ENCODE peak calls at places on chromosomes 4 and X, in five cellular contexts. U is choroid plexus epithelial cell, L is astrocyte of the spinal cord, Y is fibroblast of the aortic adventitia, V is dorsolateral prefrontal cortex. D is an unnamed sample.

GRCh38 chrX:17860811-17861495 is at the start of gene RAI2:
- DNase-seq in U (no peak), Y (no peak), L (no peak), V (peak; percentile 23), D (no peak)

GRCh38 chr4:137707626-137708025 is 175.3 kb upstream of the PCDH18 start:
- DNase-seq in Y (peak; percentile 53), U (peak; percentile 72), V (no peak), L (peak; percentile 59), D (no peak)

GRCh38 chrX:72569786-72570185 is 2.9 kb downstream of the HDAC8 start:
- DNase-seq in Y (peak; percentile 89), V (no peak), L (peak; percentile 85), U (peak; percentile 88), D (no peak)

GRCh38 chr4:183098723-183099536 is at the start of gene WWC2:
- DNase-seq in U (peak; percentile 92), V (peak; percentile 56), L (peak; percentile 95), Y (peak; percentile 88), D (peak; percentile 37)

GRCh38 chrX:112896051-112896450 is 55.4 kb upstream of the AMOT start:
- DNase-seq in U (no peak), L (no peak), V (no peak), Y (no peak), D (no peak)

GRCh38 chrX:111270339-111270738 is at the start of gene CAPN6:
- DNase-seq in L (no peak), V (no peak), Y (peak; percentile 4), U (peak; percentile 0), D (no peak)

GRCh38 chr4:52665592-52665991 is 6.5 kb upstream of the USP46 start:
- DNase-seq in V (no peak), L (no peak), Y (no peak), U (peak; percentile 42), D (no peak)

GRCh38 chrX:12956704-12957541 is 18.0 kb upstream of the TMSB4X start:
- DNase-seq in U (peak; percentile 79), L (peak; percentile 74), Y (peak; percentile 43), V (no peak), D (no peak)

GRCh38 chr4:166924456-166924855 is 309.8 kb downstream of the SPOCK3 start:
- DNase-seq in Y (peak; percentile 0), V (no peak), U (no peak), L (no peak), D (no peak)

GRCh38 chr4:125464146-125464545 is 149.4 kb downstream of the FAT4 start:
- DNase-seq in U (no peak), L (no peak), V (no peak), Y (peak; percentile 69), D (no peak)

GRCh38 chrX:103637604-103638338 is 9.0 kb downstream of the TCEAL1 start:
- DNase-seq in U (no peak), L (peak; percentile 67), V (no peak), Y (no peak), D (no peak)

GRCh38 chrX:18927558-18927957 is 56.4 kb downstream of the PHKA2 start:
- DNase-seq in Y (no peak), L (no peak), U (no peak), V (no peak), D (no peak)

GRCh38 chrX:14753436-14753835 is 119.4 kb downstream of the FANCB start:
- DNase-seq in L (no peak), Y (no peak), V (no peak), U (no peak), D (no peak)

GRCh38 chr4:56658410-56659003 is 22.6 kb downstream of the HOPX start:
- DNase-seq in U (peak; percentile 44), V (no peak), L (peak; percentile 71), Y (peak; percentile 66), D (no peak)

GRCh38 chr4:156190606-156191005 is 236.9 kb upstream of the CTSO start:
- DNase-seq in V (no peak), U (peak; percentile 92), L (peak; percentile 61), Y (peak; percentile 13), D (no peak)

GRCh38 chr4:128565565-128566186 is 243.8 kb upstream of the JADE1 start:
- DNase-seq in U (peak; percentile 48), V (no peak), L (no peak), Y (peak; percentile 25), D (no peak)

GRCh38 chr4:105281016-105281415 is 134.3 kb downstream of the TET2 start:
- DNase-seq in Y (no peak), L (no peak), U (no peak), V (no peak), D (no peak)
- H3K4me3 ChIP-seq in Y (no peak overlapping the region), L (no peak overlapping the region), U (no peak overlapping the region), V (no peak overlapping the region), D (no peak overlapping the region)

GRCh38 chr4:120812216-120812615 is 110.3 kb downstream of the PRDM5 start:
- DNase-seq in U (no peak), L (no peak), V (no peak), Y (no peak), D (no peak)

GRCh38 chr4:120815361-120815760 is 107.2 kb downstream of the PRDM5 start:
- DNase-seq in L (no peak), Y (no peak), U (no peak), V (no peak), D (no peak)

GRCh38 chr4:120808475-120809141 is 113.9 kb downstream of the PRDM5 start:
- DNase-seq in V (no peak), L (no peak), U (no peak), Y (no peak), D (no peak)

GRCh38 chr4:120809518-120809917 is 113.0 kb downstream of the PRDM5 start:
- DNase-seq in L (no peak), V (no peak), Y (no peak), U (peak; percentile 23), D (no peak)
- TF ChIP-seq CTCF in L (peak; percentile 24), V (no peak), Y (peak; percentile 41), U (peak; percentile 67), D (peak; percentile 47)

DNA sequence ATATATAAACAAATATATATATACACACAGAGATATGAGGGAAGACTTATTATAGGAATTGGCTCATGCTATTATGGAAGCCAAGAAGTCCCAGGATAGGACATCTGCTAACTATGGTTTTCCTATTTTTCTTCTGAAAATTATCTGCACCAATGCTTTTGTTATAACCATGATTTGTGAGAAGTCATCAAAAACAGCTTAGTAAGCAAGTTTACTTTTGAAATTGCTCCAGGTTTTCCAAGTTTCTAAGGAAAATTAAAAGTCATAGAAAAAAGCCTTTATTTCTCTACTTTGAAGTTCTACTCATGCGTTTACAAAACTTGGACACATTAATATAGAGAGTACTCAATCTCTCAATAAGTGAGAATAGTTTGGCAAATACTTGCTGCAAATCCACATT is 213.1 kb downstream of the TRAM1L1 start:
- DNase-seq in Y (no peak), L (no peak), U (no peak), V (no peak), D (no peak)
- H3K4me3 ChIP-seq in Y (no peak overlapping the region), L (no peak overlapping the region), U (no peak overlapping the region), V (no peak overlapping the region), D (no peak overlapping the region)

GRCh38 chrX:77597090-77597489 is 149.9 kb downstream of the FGF16 start:
- DNase-seq in L (peak; percentile 34), Y (peak; percentile 56), U (peak; percentile 59), V (no peak), D (peak; percentile 16)
- TF ChIP-seq CTCF in L (peak; percentile 44), Y (peak; percentile 45), U (peak; percentile 50), V (peak; percentile 37), D (peak; percentile 43)

GRCh38 chr4:104575293-104575692 is 80.6 kb upstream of the CXXC4 start:
- DNase-seq in Y (no peak), V (no peak), L (no peak), U (no peak), D (no peak)

GRCh38 chr4:104577405-104577804 is 82.7 kb upstream of the CXXC4 start:
- DNase-seq in V (no peak), L (no peak), Y (no peak), U (no peak), D (no peak)

GRCh38 chr4:104571341-104571740 is 76.6 kb upstream of the CXXC4 start:
- DNase-seq in L (peak; percentile 16), U (no peak), Y (no peak), V (no peak), D (peak; percentile 27)

GRCh38 chr4:104574371-104574770 is 79.7 kb upstream of the CXXC4 start:
- DNase-seq in L (no peak), U (no peak), Y (no peak), V (no peak), D (no peak)
- H3K4me3 ChIP-seq in L (no peak overlapping the region), U (no peak overlapping the region), Y (no peak overlapping the region), V (no peak overlapping the region), D (no peak overlapping the region)

D was measured in epithelial cell of proximal tubule.